ENCODE peak calls at places on chromosome 11, in four cellular contexts. One of them, this sample, is unnamed.

GRCh38 chr11:69898123-69898522 is 78.9 kb upstream of the FGF3 start:
- DNase-seq in K562: no peak
- DNase-seq in A549: no peak
- DNase-seq in H1: no peak
- DNase-seq in this sample: no peak

GRCh38 chr11:131688056-131688693 is 317.8 kb downstream of the NTM start:
- DNase-seq in K562: peak
- DNase-seq in A549: peak
- DNase-seq in H1: peak
- DNase-seq in this sample: peak

GRCh38 chr11:16928052-16928451 is 86.2 kb downstream of the PLEKHA7 start:
- DNase-seq in K562: no peak
- DNase-seq in A549: no peak
- DNase-seq in H1: no peak
- DNase-seq in this sample: no peak

GRCh38 chr11:69252494-69252845 is 41.5 kb upstream of the MYEOV start:
- DNase-seq in K562: no peak
- DNase-seq in A549: no peak
- DNase-seq in H1: no peak
- DNase-seq in this sample: no peak

GRCh38 chr11:126102436-126102894 is 39.8 kb upstream of the CDON start:
- DNase-seq in K562: peak
- DNase-seq in A549: no peak
- DNase-seq in H1: no peak
- DNase-seq in this sample: peak

GRCh38 chr11:72641900-72642814 is 32.1 kb downstream of the PDE2A start:
- DNase-seq in K562: peak
- DNase-seq in A549: peak
- DNase-seq in H1: peak
- DNase-seq in this sample: no peak

GRCh38 chr11:29842061-29842460 is 174.8 kb downstream of the KCNA4 start:
- DNase-seq in K562: no peak
- DNase-seq in A549: no peak
- DNase-seq in H1: no peak
- DNase-seq in this sample: no peak

GRCh38 chr11:14422814-14423182 is 63.8 kb upstream of the RRAS2 start:
- DNase-seq in K562: no peak
- DNase-seq in A549: no peak
- DNase-seq in H1: no peak
- DNase-seq in this sample: no peak

GRCh38 chr11:92594251-92594650 is 369.6 kb downstream of the FAT3 start:
- DNase-seq in K562: no peak
- DNase-seq in A549: no peak
- DNase-seq in H1: no peak
- DNase-seq in this sample: no peak

GRCh38 chr11:116126540-116126939 is 622.3 kb upstream of the CADM1 start:
- DNase-seq in K562: no peak
- DNase-seq in A549: no peak
- DNase-seq in H1: peak
- DNase-seq in this sample: no peak

GRCh38 chr11:55967914-55968313 is 1.8 kb downstream of the OR10AG1 start:
- DNase-seq in K562: no peak
- DNase-seq in A549: no peak
- DNase-seq in H1: no peak
- DNase-seq in this sample: no peak

GRCh38 chr11:82874646-82875523 is 25.3 kb downstream of the PRCP start:
- DNase-seq in K562: no peak
- DNase-seq in A549: no peak
- DNase-seq in H1: no peak
- DNase-seq in this sample: no peak

GRCh38 chr11:101482556-101483124 is 101.2 kb downstream of the TRPC6 start:
- DNase-seq in K562: no peak
- DNase-seq in A549: no peak
- DNase-seq in H1: no peak
- DNase-seq in this sample: no peak

GRCh38 chr11:35031869-35032268 is 107.1 kb upstream of the CD44 start:
- DNase-seq in K562: no peak
- DNase-seq in A549: no peak
- DNase-seq in H1: no peak
- DNase-seq in this sample: no peak

GRCh38 chr11:113681711-113682410 is 24.2 kb downstream of the TMPRSS5 start:
- DNase-seq in K562: peak
- DNase-seq in A549: no peak
- DNase-seq in H1: peak
- DNase-seq in this sample: no peak

GRCh38 chr11:8333431-8334401 is 70.0 kb upstream of the LMO1 start:
- DNase-seq in K562: no peak
- DNase-seq in A549: peak
- DNase-seq in H1: no peak
- DNase-seq in this sample: no peak

GRCh38 chr11:12048936-12049790 is 40.7 kb upstream of the DKK3 start:
- DNase-seq in K562: no peak
- DNase-seq in A549: no peak
- DNase-seq in H1: no peak
- DNase-seq in this sample: no peak

GRCh38 chr11:107598225-107599139 is 7.5 kb downstream of the ELMOD1 start:
- DNase-seq in K562: no peak
- DNase-seq in A549: peak
- DNase-seq in H1: peak
- DNase-seq in this sample: no peak

GRCh38 chr11:128717581-128717980 is 23.7 kb downstream of the FLI1 start:
- DNase-seq in K562: no peak
- DNase-seq in A549: no peak
- DNase-seq in H1: no peak
- DNase-seq in this sample: no peak

GRCh38 chr11:114059278-114059983 is at the start of gene ZBTB16:
- DNase-seq in K562: peak
- DNase-seq in A549: no peak
- DNase-seq in H1: peak
- DNase-seq in this sample: no peak

GRCh38 chr11:121416909-121417567 is 35.1 kb upstream of the SORL1 start:
- DNase-seq in K562: no peak
- DNase-seq in A549: peak
- DNase-seq in H1: no peak
- DNase-seq in this sample: no peak

GRCh38 chr11:5247479-5248192 is 2.0 kb downstream of the HBG1 start:
- DNase-seq in K562: peak
- DNase-seq in A549: no peak
- DNase-seq in H1: no peak
- DNase-seq in this sample: no peak

GRCh38 chr11:2587132-2587930 is 112.5 kb downstream of the KCNQ1OT1 start:
- DNase-seq in K562: no peak
- DNase-seq in A549: no peak
- DNase-seq in H1: no peak
- DNase-seq in this sample: no peak

GRCh38 chr11:8036002-8036802 is 44.8 kb upstream of the TUB start:
- DNase-seq in K562: no peak
- DNase-seq in A549: no peak
- DNase-seq in H1: peak
- DNase-seq in this sample: no peak

GRCh38 chr11:114889464-114890065 is 211.2 kb downstream of the NXPE2 start:
- DNase-seq in K562: no peak
- DNase-seq in A549: no peak
- DNase-seq in H1: no peak
- DNase-seq in this sample: no peak

GRCh38 chr11:124538019-124538418 is 5.4 kb downstream of the OR8B12 start:
- DNase-seq in K562: peak
- DNase-seq in A549: peak
- DNase-seq in H1: no peak
- DNase-seq in this sample: no peak

GRCh38 chr11:120147950-120148270 is 10.0 kb upstream of the TRIM29 start:
- DNase-seq in K562: no peak
- DNase-seq in A549: no peak
- DNase-seq in H1: peak
- DNase-seq in this sample: no peak

GRCh38 chr11:31690041-31690440 is 121.1 kb downstream of the PAX6 start:
- DNase-seq in K562: no peak
- DNase-seq in A549: no peak
- DNase-seq in H1: no peak
- DNase-seq in this sample: no peak

GRCh38 chr11:46916669-46917108 is 1.7 kb downstream of the LRP4 start:
- DNase-seq in K562: peak
- DNase-seq in A549: peak
- DNase-seq in H1: peak
- DNase-seq in this sample: peak
- TF ChIP-seq MAFK in K562: no peak
- TF ChIP-seq MAFK in A549: no peak
- TF ChIP-seq MAFK in H1: no peak
- TF ChIP-seq MAFK in this sample: no peak

DNA sequence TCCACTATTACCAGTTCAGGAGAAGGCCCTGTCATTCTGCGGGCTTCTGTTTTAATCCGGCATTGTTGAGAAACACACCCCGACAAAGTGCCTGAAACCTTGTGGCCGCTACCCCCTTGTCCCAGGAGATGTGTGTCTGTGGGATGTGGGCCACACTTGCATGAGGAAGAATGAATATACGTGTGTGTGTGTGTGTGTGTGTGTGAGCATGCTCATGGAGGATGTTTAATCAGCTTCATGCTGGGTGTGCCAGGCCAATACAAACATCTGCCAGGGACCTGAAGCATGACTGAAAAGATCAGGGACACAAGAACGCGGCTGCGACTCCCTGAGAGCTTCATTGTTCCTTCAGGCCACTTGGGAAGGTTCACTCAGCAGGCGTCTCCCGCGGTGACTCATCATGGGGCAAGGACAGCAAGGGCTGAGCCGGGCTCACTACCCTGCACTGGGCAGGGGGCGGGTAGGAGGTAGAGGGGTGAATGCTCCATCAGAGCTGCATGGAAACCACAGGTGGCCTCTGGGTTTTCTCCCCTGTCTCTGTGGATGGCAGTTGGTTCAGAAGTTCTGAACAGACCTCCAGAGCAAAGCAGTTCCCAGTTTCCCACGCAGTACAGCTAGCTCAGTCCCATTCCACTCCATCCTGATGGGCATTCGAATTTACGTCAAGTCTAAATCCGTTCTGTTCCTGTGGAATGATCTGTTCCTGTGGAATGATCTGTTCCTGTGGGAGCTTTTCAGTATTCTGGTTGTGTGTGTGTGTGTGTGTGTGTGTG is 7.0 kb upstream of the MALAT1 start:
- DNase-seq in K562: peak
- DNase-seq in A549: peak
- DNase-seq in H1: peak
- DNase-seq in this sample: no peak
- TF ChIP-seq EP300 in K562: no peak
- TF ChIP-seq EP300 in A549: no peak
- TF ChIP-seq EP300 in H1: no peak
- TF ChIP-seq EP300 in this sample: no peak

GRCh38 chr11:65973439-65974110 is 12.0 kb downstream of the SART1 start:
- DNase-seq in K562: no peak
- DNase-seq in A549: no peak
- DNase-seq in H1: no peak
- DNase-seq in this sample: no peak
- TF ChIP-seq MAFK in K562: no peak
- TF ChIP-seq MAFK in A549: no peak
- TF ChIP-seq MAFK in H1: no peak
- TF ChIP-seq MAFK in this sample: no peak

GRCh38 chr11:86106916-86107315 is 38.0 kb upstream of the PICALM start:
- DNase-seq in K562: no peak
- DNase-seq in A549: no peak
- DNase-seq in H1: no peak
- DNase-seq in this sample: no peak

GRCh38 chr11:86103808-86104207 is 34.9 kb upstream of the PICALM start:
- DNase-seq in K562: no peak
- DNase-seq in A549: no peak
- DNase-seq in H1: no peak
- DNase-seq in this sample: no peak

GRCh38 chr11:86108890-86109638 is 40.2 kb upstream of the PICALM start:
- DNase-seq in K562: no peak
- DNase-seq in A549: no peak
- DNase-seq in H1: no peak
- DNase-seq in this sample: no peak

DNA sequence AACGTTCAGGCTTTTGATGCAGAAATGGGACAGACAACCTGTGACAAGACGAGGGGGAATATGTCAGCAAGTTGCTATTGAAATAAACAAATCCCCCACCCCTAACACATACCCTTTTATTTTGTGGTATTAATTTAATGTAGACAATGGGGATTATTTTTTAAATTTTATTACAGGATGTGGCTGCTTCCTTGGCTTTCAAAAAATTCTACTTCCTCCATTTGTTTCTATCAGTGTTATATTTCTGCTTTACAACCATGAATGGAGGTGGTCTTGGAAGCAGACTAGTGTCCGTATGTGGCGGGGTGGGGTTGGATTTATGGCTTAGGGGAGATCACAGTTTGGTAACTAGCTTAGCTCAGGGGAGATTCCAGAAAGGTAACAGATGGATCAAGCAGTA is 39.3 kb upstream of the PICALM start:
- DNase-seq in K562: no peak
- DNase-seq in A549: no peak
- DNase-seq in H1: no peak
- DNase-seq in this sample: no peak
- TF ChIP-seq EP300 in K562: no peak
- TF ChIP-seq EP300 in A549: no peak
- TF ChIP-seq EP300 in H1: no peak
- TF ChIP-seq EP300 in this sample: no peak

GRCh38 chr11:45301537-45302246 is 15.6 kb upstream of the SYT13 start:
- DNase-seq in K562: no peak
- DNase-seq in A549: no peak
- DNase-seq in H1: no peak
- DNase-seq in this sample: no peak
- TF ChIP-seq MAFK in K562: no peak
- TF ChIP-seq MAFK in A549: no peak
- TF ChIP-seq MAFK in H1: no peak
- TF ChIP-seq MAFK in this sample: no peak

DNA sequence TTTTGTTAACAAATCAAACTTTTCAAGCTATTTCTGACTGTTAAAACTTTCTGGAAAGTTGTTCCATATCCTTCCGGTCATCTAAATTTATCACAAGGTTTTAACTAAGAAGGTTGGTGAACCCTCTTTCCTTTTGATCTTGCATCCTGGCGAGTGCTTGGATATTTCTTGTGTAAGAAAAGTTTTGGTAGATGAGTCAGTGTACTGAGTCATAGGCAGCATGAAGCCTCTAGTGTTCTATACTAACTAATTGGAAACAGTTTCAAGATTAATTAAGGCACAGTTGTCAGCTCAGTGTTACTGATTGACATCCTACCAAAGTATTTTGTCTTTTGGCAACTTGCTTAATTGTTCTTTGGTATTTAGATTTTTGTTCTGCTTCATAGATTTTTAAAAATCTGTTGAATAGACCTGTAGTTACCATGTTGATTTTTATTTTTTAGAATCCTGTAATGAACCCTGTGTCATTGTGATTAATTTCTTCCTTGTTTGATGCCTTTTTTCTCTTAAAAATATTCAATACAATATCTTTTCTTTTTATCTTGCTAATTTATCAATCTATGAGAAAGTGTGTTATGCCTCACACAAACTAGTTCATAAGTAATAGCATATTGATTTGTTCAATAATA is 38.0 kb downstream of the METTL15 start:
- DNase-seq in K562: no peak
- DNase-seq in A549: peak
- DNase-seq in H1: no peak
- DNase-seq in this sample: peak
- TF ChIP-seq EP300 in K562: no peak
- TF ChIP-seq EP300 in A549: no peak
- TF ChIP-seq EP300 in H1: no peak
- TF ChIP-seq EP300 in this sample: no peak

GRCh38 chr11:89275966-89276365 is 98.3 kb downstream of the TYR start:
- DNase-seq in K562: no peak
- DNase-seq in A549: no peak
- DNase-seq in H1: no peak
- DNase-seq in this sample: no peak
- TF ChIP-seq MAFK in K562: no peak
- TF ChIP-seq MAFK in A549: no peak
- TF ChIP-seq MAFK in H1: no peak
- TF ChIP-seq MAFK in this sample: no peak

This sample was measured in HepG2.